ENCODE peak calls at places on chromosomes 5 and 9, in six cellular contexts. F is pancreas, Q is sigmoid colon, L is heart left ventricle, U is aorta, X is thoracic aorta. N is an unnamed sample.

GRCh38 chr5:102975040-102975439 is 144.9 kb downstream of the GIN1 start:
- DNase-seq in F (no peak), Q (no peak), L (no peak), U (no peak), X (no peak), N (no peak)

GRCh38 chr5:179959627-179960026 is 51.9 kb upstream of the TBC1D9B start:
- DNase-seq in F (no peak), Q (no peak), L (no peak), U (no peak), X (no peak), N (no peak)

GRCh38 chr5:169827769-169828168 is 152.5 kb downstream of the INSYN2B start:
- DNase-seq in F (no peak), Q (no peak), L (no peak), U (no peak), X (no peak), N (no peak)

GRCh38 chr5:83554133-83554532 is 82.6 kb downstream of the VCAN start:
- DNase-seq in F (no peak), Q (no peak), L (no peak), U (no peak), X (no peak), N (no peak)

GRCh38 chr5:91144491-91145232 is 238.5 kb downstream of the ARRDC3 start:
- DNase-seq in F (no peak), Q (no peak), L (no peak), U (no peak), X (no peak), N (no peak)

GRCh38 chr5:130808691-130809090 is 356.4 kb downstream of the HINT1 start:
- DNase-seq in F (no peak), Q (no peak), L (no peak), U (no peak), X (no peak), N (no peak)

GRCh38 chr9:136267261-136268111 is 21.9 kb upstream of the QSOX2 start:
- DNase-seq in F (peak; percentile 83), Q (peak; percentile 92), L (peak; percentile 94), U (peak; percentile 92), X (no peak), N (peak; percentile 96)

GRCh38 chr5:78886650-78887230 is 98.4 kb downstream of the ARSB start:
- DNase-seq in F (no peak), Q (no peak), L (no peak), U (no peak), X (no peak), N (no peak)

DNA sequence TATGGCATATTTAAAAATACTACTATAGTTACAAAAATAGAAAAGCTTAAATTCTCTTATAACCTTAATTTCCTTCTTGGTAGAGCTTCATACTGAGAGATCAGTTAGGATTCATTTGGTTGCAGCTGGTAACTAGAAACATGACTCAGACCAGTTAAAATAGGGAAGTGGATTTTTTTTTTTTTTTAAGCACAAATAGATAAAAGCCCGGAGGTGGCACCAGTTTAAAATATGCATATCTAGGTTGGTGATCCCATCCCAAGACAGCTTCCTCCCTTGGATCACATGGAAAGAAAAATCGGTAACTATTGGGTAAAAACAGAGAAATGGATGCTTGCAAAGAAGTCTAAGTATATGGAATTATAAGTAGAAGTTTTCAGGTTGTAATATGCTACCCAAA is 1634.3 kb downstream of the MAT2B start:
- DNase-seq in F (no peak), Q (no peak), L (no peak), U (no peak), X (no peak), N (no peak)
- H3K9me3 ChIP-seq in F (no peaks in the 10 kb centered on the region), Q (no peaks in the 10 kb centered on the region), L (no peaks in the 10 kb centered on the region), U (no peaks in the 10 kb centered on the region), X (no peaks in the 10 kb centered on the region), N (no peaks in the 10 kb centered on the region)

GRCh38 chr5:141150993-141151325 is 1.1 kb downstream of the PCDHB6 start:
- DNase-seq in F (no peak), Q (no peak), L (no peak), U (no peak), X (no peak), N (no peak)
- H3K9me3 ChIP-seq in F (no peaks in the 10 kb centered on the region), Q (peaks cover 6% of the 10 kb centered on the region), L (no peaks in the 10 kb centered on the region), U (peaks cover 9% of the 10 kb centered on the region), X (peaks cover 58% of the 10 kb centered on the region), N (peaks cover 41% of the 10 kb centered on the region)

DNA sequence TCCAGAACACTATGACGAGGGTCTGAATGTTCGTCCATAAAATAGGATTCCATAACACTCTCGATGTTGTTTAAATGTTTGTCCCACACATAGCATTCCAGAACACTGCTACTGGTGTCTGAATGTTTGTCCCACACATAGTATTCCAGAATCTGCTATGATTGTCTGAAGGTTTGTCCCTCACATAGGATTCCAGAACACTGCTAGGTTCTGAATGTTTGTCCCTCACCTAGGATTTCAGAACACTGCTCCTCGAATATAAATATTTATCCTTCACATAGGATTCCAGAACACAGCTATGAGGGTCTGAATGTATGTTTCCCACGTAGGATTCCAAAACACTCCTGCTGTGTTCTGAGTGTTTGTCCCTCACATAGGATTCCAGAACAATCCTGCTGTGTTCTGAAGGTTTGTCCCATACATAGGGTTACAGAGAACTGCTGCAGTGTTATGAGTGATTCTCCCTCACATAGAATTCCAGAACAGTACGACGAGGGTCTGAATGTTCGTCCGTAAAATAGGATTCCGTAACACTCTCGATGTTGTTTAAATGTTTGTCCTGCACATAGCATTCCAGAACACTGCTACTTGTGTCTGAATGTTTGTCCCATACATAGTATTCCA is 215.3 kb downstream of the FOXD4L6 start:
- DNase-seq in F (no peak), Q (no peak), L (no peak), U (no peak), X (no peak), N (no peak)
- H3K9me3 ChIP-seq in F (peaks cover 9% of the 10 kb centered on the region), Q (peaks cover 63% of the 10 kb centered on the region), L (no peaks in the 10 kb centered on the region), U (peaks cover 49% of the 10 kb centered on the region), X (peaks cover 90% of the 10 kb centered on the region), N (peaks cover 89% of the 10 kb centered on the region)

DNA sequence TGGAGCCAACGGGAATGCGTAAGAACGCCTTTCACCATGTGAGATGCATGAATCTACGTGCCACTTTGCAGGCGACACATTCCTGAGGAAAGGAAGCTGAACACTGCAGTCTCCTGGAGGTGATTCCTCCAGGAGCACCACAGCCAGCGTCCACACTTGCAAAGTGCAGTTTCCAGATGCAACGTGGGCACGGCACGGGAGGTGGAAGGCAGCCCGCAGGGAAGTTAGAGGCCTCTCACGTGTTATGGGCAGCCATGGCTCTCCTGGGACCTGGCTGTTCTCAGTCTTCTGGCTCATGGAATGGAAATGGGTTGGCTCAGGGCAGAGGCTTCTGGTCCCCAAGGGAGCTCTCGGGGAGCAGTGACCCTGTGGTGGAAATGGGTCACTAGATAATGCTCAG is 381.0 kb upstream of the IRX4 start:
- DNase-seq in F (no peak), Q (peak; percentile 26), L (no peak), U (peak; percentile 59), X (no peak), N (no peak)
- H3K9me3 ChIP-seq in F (no peaks in the 10 kb centered on the region), Q (no peaks in the 10 kb centered on the region), L (no peaks in the 10 kb centered on the region), U (no peaks in the 10 kb centered on the region), X (no peaks in the 10 kb centered on the region), N (no peaks in the 10 kb centered on the region)

GRCh38 chr5:150945501-150945900 is 40.7 kb upstream of the ZNF300 start:
- DNase-seq in F (no peak), Q (no peak), L (no peak), U (no peak), X (no peak), N (no peak)
- H3K9me3 ChIP-seq in F (peaks cover 12% of the 10 kb centered on the region), Q (peaks cover 3% of the 10 kb centered on the region), L (no peaks in the 10 kb centered on the region), U (peaks cover 15% of the 10 kb centered on the region), X (peaks cover 43% of the 10 kb centered on the region), N (peaks cover 73% of the 10 kb centered on the region)

N was measured in upper lobe of left lung.